ENCODE peak calls at places on chromosomes 16 and 17, in six cellular contexts. E, Y, X, A, I and W are unnamed samples.

GRCh38 chr16:53781023-53781605 is 77.2 kb downstream of the FTO start:
- DNase-seq in E (no peak), Y (no peak), X (no peak), A (no peak), I (no peak), W (peak; percentile 58)

GRCh38 chr17:65604070-65604469 is 42.6 kb upstream of the AXIN2 start:
- DNase-seq in E (no peak), Y (no peak), X (peak; percentile 56), A (no peak), I (no peak), W (peak; percentile 38)

GRCh38 chr16:86307518-86307903 is 202.8 kb upstream of the FOXF1 start:
- DNase-seq in E (no peak), Y (no peak), X (peak; percentile 82), A (no peak), I (no peak), W (peak; percentile 89)

GRCh38 chr16:63578791-63579190 is 1542.6 kb upstream of the CDH8 start:
- DNase-seq in E (no peak), Y (no peak), X (no peak), A (no peak), I (no peak), W (no peak)

GRCh38 chr16:56614549-56614991 is 6.2 kb downstream of the MT2A start:
- DNase-seq in E (no peak), Y (no peak), X (peak; percentile 76), A (no peak), I (peak; percentile 39), W (peak; percentile 94)

GRCh38 chr17:47257651-47258339 is 4.2 kb downstream of the ITGB3 start:
- DNase-seq in E (no peak), Y (no peak), X (peak; percentile 94), A (no peak), I (peak; percentile 83), W (peak; percentile 94)

GRCh38 chr17:6577686-6578263 is 21.4 kb upstream of the PITPNM3 start:
- DNase-seq in E (no peak), Y (no peak), X (no peak), A (no peak), I (no peak), W (no peak)

GRCh38 chr16:9134739-9135138 is 43.3 kb downstream of the HAPSTR1 start:
- DNase-seq in E (peak; percentile 48), Y (peak; percentile 53), X (peak; percentile 56), A (peak; percentile 91), I (peak; percentile 51), W (peak; percentile 66)

GRCh38 chr16:9119795-9120194 is 28.4 kb downstream of the HAPSTR1 start:
- DNase-seq in E (no peak), Y (no peak), X (peak; percentile 63), A (no peak), I (peak; percentile 81), W (peak; percentile 80)

GRCh38 chr17:47850692-47851573 is at the start of gene SP6:
- DNase-seq in E (peak; percentile 22), Y (peak; percentile 80), X (peak; percentile 52), A (no peak), I (peak; percentile 85), W (peak; percentile 83)

GRCh38 chr17:9026741-9027140 is 5.4 kb downstream of the NTN1 start:
- DNase-seq in E (no peak), Y (no peak), X (no peak), A (no peak), I (no peak), W (no peak)

GRCh38 chr16:24357511-24357910 is 101.4 kb downstream of the CACNG3 start:
- DNase-seq in E (no peak), Y (no peak), X (no peak), A (no peak), I (no peak), W (no peak)

GRCh38 chr17:35214631-35215273 is 20.6 kb upstream of the SLC35G3 start:
- DNase-seq in E (no peak), Y (no peak), X (no peak), A (no peak), I (no peak), W (no peak)

GRCh38 chr17:14803781-14804180 is 461.3 kb downstream of the PMP22 start:
- DNase-seq in E (no peak), Y (no peak), X (no peak), A (no peak), I (peak; percentile 29), W (no peak)

GRCh38 chr17:36069131-36069530 is 5.1 kb downstream of the CCL18 start:
- DNase-seq in E (no peak), Y (no peak), X (no peak), A (no peak), I (no peak), W (no peak)

GRCh38 chr16:4468972-4469371 is 5.5 kb downstream of the NMRAL1 start:
- DNase-seq in E (no peak), Y (no peak), X (no peak), A (no peak), I (no peak), W (no peak)

GRCh38 chr17:20784100-20784665 is 204.7 kb downstream of the CDRT15L2 start:
- DNase-seq in E (no peak), Y (no peak), X (no peak), A (no peak), I (no peak), W (no peak)